ENCODE peak calls at places on chromosomes 12 and 14, in six cellular contexts. Z, E, Y, O, R and P are unnamed samples.

GRCh38 chr12:80770958-80771357 is 54.2 kb downstream of the MYF5 start:
- DNase-seq in Z (no peak), R (no peak), E (no peak), O (no peak), Y (no peak), P (no peak)

GRCh38 chr12:46149905-46150304 is 118.9 kb downstream of the SLC38A1 start:
- DNase-seq in R (no peak), O (no peak), Z (no peak), E (no peak), Y (no peak), P (no peak)

GRCh38 chr12:1250641-1251040 is 259.6 kb downstream of the ERC1 start:
- DNase-seq in E (no peak), Y (no peak), R (no peak), Z (no peak), O (no peak), P (no peak)

GRCh38 chr12:12081836-12082497 is 11.2 kb downstream of the BCL2L14 start:
- DNase-seq in E (peak), Y (peak), O (peak), R (peak), Z (peak), P (peak)

GRCh38 chr14:34496679-34497513 is 34.9 kb upstream of the SPTSSA start:
- DNase-seq in Y (peak), R (peak), E (peak), O (peak), Z (peak), P (peak)

GRCh38 chr12:94429633-94430032 is 30.0 kb downstream of the CEP83 start:
- DNase-seq in R (no peak), O (peak), Y (peak), E (no peak), Z (no peak), P (no peak)

GRCh38 chr12:19894049-19894448 is 454.8 kb downstream of the AEBP2 start:
- DNase-seq in Z (no peak), E (peak), O (no peak), R (no peak), Y (peak), P (no peak)

GRCh38 chr12:96402061-96402460 is 1.8 kb upstream of the CDK17 start:
- DNase-seq in E (no peak), Y (no peak), R (no peak), O (peak), Z (no peak), P (no peak)

GRCh38 chr12:6641131-6641530 is 5.4 kb upstream of the LPAR5 start:
- DNase-seq in E (no peak), O (no peak), R (no peak), Z (no peak), Y (no peak), P (no peak)

GRCh38 chr14:89688520-89688919 is 266.0 kb downstream of the EFCAB11 start:
- DNase-seq in O (no peak), Y (no peak), Z (no peak), E (peak), R (no peak), P (no peak)
- H3K14ac ChIP-seq in O (no peak), Y (no peak), Z (no peak), E (no peak), R (no peak), P (no peak)

GRCh38 chr14:69752773-69753172 is 14.2 kb upstream of the SRSF5 start:
- DNase-seq in Y (no peak), O (no peak), E (no peak), Z (no peak), R (no peak), P (no peak)
- H2AFZ ChIP-seq in Y (no peak), O (no peak), E (no peak), Z (no peak), R (no peak), P (no peak)

DNA sequence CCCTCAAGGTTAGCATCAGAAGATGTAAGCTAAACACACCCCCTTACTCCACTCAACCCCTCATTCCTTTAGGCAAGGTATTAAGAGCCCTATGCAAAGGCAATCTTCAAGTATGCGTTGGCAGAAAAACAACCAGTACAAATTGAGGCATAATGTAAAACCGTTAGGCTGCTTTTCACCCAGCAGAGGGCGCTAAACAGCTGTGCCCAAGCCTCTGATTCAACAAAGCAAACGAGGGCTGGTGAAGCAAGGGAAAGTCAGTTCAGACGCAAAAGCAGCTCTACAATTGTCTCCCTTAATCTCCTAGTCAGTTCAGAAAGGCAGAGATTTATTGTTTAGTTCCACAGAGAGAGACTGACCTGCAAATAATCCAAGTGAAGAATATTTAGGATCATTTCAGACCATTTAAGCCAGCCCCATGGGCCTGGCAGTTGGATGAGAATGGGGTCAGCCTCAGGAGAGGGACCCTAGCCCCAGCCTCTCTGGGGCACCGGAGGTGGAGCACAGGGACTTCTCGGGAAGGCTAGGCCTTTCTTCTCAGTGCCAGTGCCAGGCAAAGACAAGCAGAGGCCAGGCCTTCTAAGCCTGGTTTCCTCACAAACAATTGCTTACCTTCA is 23.5 kb downstream of the DCAF5 start:
- DNase-seq in E (peak), O (peak), Y (peak), R (peak), Z (peak), P (peak)
- H3K27ac ChIP-seq in E (no peak), O (no peak), Y (peak), R (peak), Z (peak), P (no peak)

GRCh38 chr12:47816646-47817271 is 2.9 kb downstream of the HDAC7 start:
- DNase-seq in E (no peak), Z (no peak), O (no peak), Y (no peak), R (no peak), P (no peak)

GRCh38 chr12:47817272-47818006 is 2.3 kb downstream of the HDAC7 start:
- DNase-seq in Y (peak), O (no peak), R (no peak), Z (no peak), E (no peak), P (no peak)

GRCh38 chr12:47813491-47814196 is 6.1 kb downstream of the HDAC7 start:
- DNase-seq in E (no peak), Z (peak), R (no peak), O (peak), Y (peak), P (no peak)

GRCh38 chr12:47812797-47813490 is 6.8 kb downstream of the HDAC7 start:
- DNase-seq in Y (peak), Z (peak), R (peak), O (peak), E (peak), P (peak)

GRCh38 chr12:47814539-47815170 is 5.0 kb downstream of the HDAC7 start:
- DNase-seq in O (no peak), Y (no peak), Z (no peak), R (no peak), E (no peak), P (no peak)
- H3K14ac ChIP-seq in O (no peak), Y (peak), Z (no peak), R (no peak), E (peak), P (peak)

GRCh38 chr12:103880299-103881142 is 39.5 kb upstream of the NT5DC3 start:
- DNase-seq in Y (no peak), R (no peak), E (no peak), O (no peak), Z (no peak), P (no peak)
- H2AFZ ChIP-seq in Y (no peak), R (no peak), E (no peak), O (no peak), Z (peak), P (no peak)

GRCh38 chr14:104692261-104692938 is 3.0 kb downstream of the INF2 start:
- DNase-seq in Y (no peak), E (no peak), Z (no peak), O (no peak), R (no peak), P (peak)
- H3K27ac ChIP-seq in Y (no peak), E (no peak), Z (no peak), O (no peak), R (no peak), P (peak)

GRCh38 chr12:107895966-107896365 is 121.5 kb downstream of the ASCL4 start:
- DNase-seq in E (no peak), O (no peak), Z (no peak), Y (no peak), R (no peak), P (no peak)

GRCh38 chr12:107900588-107900987 is 126.1 kb downstream of the ASCL4 start:
- DNase-seq in E (no peak), Z (no peak), R (no peak), O (no peak), Y (no peak), P (no peak)

GRCh38 chr12:107891967-107892366 is 117.5 kb downstream of the ASCL4 start:
- DNase-seq in E (peak), R (no peak), Z (no peak), O (peak), Y (peak), P (no peak)

DNA sequence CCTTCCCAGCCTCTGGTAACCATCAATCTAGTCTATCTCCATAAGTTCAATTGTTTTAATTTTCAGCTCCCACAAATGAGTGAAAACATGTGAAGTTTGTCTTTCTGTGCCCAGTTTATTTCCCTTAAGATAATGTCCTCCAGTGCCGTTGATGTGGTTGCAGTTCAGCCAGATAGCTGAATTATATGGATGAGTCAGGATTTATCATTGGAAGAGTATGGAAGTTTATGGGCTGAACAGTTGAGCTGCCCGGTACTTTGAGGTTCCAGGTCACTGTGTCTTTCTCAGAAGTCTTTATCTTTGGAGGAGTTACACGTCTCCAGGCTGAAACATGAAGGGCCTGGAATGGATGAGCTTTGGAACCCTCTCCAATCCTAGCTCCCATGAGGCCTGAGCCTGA is 120.1 kb downstream of the ASCL4 start:
- DNase-seq in E (no peak), O (no peak), Y (no peak), Z (no peak), R (no peak), P (no peak)
- H3K14ac ChIP-seq in E (no peak), O (no peak), Y (no peak), Z (no peak), R (no peak), P (no peak)

DNA sequence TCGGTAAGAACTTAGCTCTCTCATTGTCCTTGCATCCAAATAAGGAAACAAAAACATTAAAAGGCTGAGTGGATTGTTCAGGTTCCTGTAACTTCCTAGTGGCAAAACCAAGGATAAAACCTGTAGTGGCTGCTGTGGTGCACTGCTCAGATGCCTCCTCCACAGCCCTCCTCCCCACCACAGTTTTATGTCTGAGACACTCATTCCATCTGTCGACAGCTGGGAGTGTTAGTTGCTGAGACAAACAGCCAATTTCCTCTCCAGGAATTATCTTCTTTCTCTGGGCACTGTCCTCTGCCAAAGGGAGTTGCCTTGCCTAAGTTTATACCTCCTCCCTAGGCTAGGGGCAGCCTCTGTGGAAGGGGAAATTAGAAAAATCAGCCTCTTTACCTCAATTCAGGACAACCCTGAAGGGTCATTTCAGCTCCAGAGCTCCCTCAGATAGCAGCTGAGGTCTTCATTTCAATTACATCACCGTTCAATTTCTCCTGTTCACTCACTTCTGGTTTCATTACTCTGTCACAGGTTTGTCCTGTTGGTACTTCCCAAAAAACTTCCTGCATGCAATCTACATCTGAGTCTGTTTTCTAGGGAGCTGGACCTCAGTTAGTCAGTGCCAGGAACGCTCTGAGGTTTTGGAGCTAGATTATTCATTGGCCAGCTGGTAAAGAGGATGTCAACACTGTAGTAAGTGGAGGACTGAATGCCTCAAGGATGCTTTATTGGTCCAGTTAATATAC is 74.9 kb upstream of the ATP2B1 start:
- DNase-seq in Y (peak), O (no peak), E (peak), Z (no peak), R (no peak), P (no peak)
- H2AFZ ChIP-seq in Y (no peak), O (no peak), E (peak), Z (no peak), R (no peak), P (no peak)

DNA sequence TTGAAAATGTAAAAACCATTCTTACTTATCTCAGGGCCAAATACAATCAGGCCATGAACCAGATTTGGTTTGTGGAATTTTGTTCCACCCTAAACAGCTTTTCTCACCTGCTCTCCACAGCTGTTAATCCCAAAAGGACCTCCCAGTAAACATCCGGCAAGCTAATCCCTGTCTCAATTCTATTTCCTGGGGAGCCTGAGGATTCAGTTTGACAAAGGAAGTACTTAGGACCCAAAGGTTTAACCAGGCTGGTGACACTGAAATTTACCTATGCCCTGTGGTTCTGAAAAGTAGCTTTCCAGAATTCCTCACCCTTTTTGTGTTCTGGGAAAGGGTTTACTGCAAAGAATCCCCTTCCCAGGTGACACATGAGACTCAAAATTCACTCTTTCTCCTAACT is 15.0 kb downstream of the CAPZA3 start:
- DNase-seq in O (peak), R (no peak), Z (peak), E (no peak), Y (peak), P (no peak)
- H3K27ac ChIP-seq in O (peak), R (peak), Z (peak), E (no peak), Y (no peak), P (peak)